ENCODE peak calls at places on chromosome 16, in ten cellular contexts. C, F, V, W, R, M, G, E, H and N are unnamed samples. For H3K9me3, the result is how much of the 10 kb centered on the place peaks cover.

GRCh38 chr16:88301886-88302285 is 80.9 kb upstream of the ZNF469 start:
- DNase-seq in C (no peak), F (no peak), V (no peak), W (no peak), R (no peak), M (no peak), G (no peak), E (no peak), H (no peak), N (no peak)

GRCh38 chr16:13038591-13038990 is 137.2 kb downstream of the SHISA9 start:
- DNase-seq in C (no peak), F (no peak), V (no peak), W (no peak), R (no peak), M (no peak), G (no peak), E (no peak), H (no peak), N (no peak)

GRCh38 chr16:25184771-25185170 is 32.0 kb upstream of the AQP8 start:
- DNase-seq in C (no peak), F (no peak), V (no peak), W (no peak), R (no peak), M (no peak), G (no peak), E (no peak), H (no peak), N (no peak)

GRCh38 chr16:82660078-82660645 is 33.4 kb downstream of the CDH13 start:
- DNase-seq in C (no peak), F (no peak), V (no peak), W (no peak), R (no peak), M (no peak), G (no peak), E (no peak), H (no peak), N (no peak)

GRCh38 chr16:65783709-65784474 is 582.6 kb upstream of the CDH5 start:
- DNase-seq in C (no peak), F (no peak), V (peak), W (no peak), R (no peak), M (no peak), G (no peak), E (no peak), H (no peak), N (no peak)

GRCh38 chr16:84294196-84295142 is at the start of gene WFDC1:
- DNase-seq in C (no peak), F (no peak), V (no peak), W (no peak), R (peak), M (peak), G (no peak), E (no peak), H (no peak), N (no peak)

GRCh38 chr16:57134982-57135381 is 42.6 kb downstream of the CPNE2 start:
- DNase-seq in C (no peak), F (no peak), V (no peak), W (peak), R (no peak), M (no peak), G (no peak), E (no peak), H (no peak), N (no peak)

GRCh38 chr16:66391726-66392670 is 25.5 kb downstream of the CDH5 start:
- DNase-seq in C (no peak), F (no peak), V (no peak), W (no peak), R (no peak), M (no peak), G (no peak), E (no peak), H (no peak), N (no peak)

GRCh38 chr16:23131841-23132576 is 17.2 kb downstream of the USP31 start:
- DNase-seq in C (no peak), F (no peak), V (peak), W (no peak), R (no peak), M (no peak), G (no peak), E (no peak), H (no peak), N (no peak)

GRCh38 chr16:53744449-53744848 is 40.5 kb downstream of the FTO start:
- DNase-seq in C (no peak), F (no peak), V (no peak), W (no peak), R (no peak), M (no peak), G (no peak), E (no peak), H (peak), N (no peak)

GRCh38 chr16:5056347-5056746 is 9.4 kb downstream of the C16orf89 start:
- DNase-seq in C (no peak), F (peak), V (peak), W (peak), R (no peak), M (peak), G (peak), E (no peak), H (peak), N (no peak)

GRCh38 chr16:56631832-56632159 is 663 bp upstream of the MT1M start:
- DNase-seq in C (no peak), F (no peak), V (no peak), W (no peak), R (no peak), M (no peak), G (no peak), E (no peak), H (no peak), N (no peak)

GRCh38 chr16:52469775-52470174 is 77.2 kb downstream of the TOX3 start:
- DNase-seq in C (no peak), F (no peak), V (no peak), W (no peak), R (no peak), M (peak), G (no peak), E (no peak), H (peak), N (no peak)

GRCh38 chr16:72536673-72537435 is 364.9 kb upstream of the PMFBP1 start:
- DNase-seq in C (no peak), F (no peak), V (no peak), W (no peak), R (no peak), M (no peak), G (no peak), E (no peak), H (no peak), N (no peak)

GRCh38 chr16:46901709-46902108 is 17.5 kb downstream of the GPT2 start:
- DNase-seq in C (no peak), F (no peak), V (no peak), W (no peak), R (no peak), M (no peak), G (no peak), E (no peak), H (no peak), N (no peak)

GRCh38 chr16:56481468-56482112 is 30.2 kb downstream of the OGFOD1 start:
- DNase-seq in C (no peak), F (no peak), V (no peak), W (no peak), R (no peak), M (no peak), G (no peak), E (no peak), H (no peak), N (no peak)

GRCh38 chr16:67490330-67491096 is 7.2 kb upstream of the AGRP start:
- DNase-seq in C (no peak), F (no peak), V (no peak), W (no peak), R (no peak), M (no peak), G (no peak), E (no peak), H (no peak), N (no peak)

GRCh38 chr16:30957456-30958163 is at the start of gene SETD1A:
- DNase-seq in C (peak), F (peak), V (peak), W (peak), R (peak), M (peak), G (peak), E (peak), H (peak), N (peak)

GRCh38 chr16:65176603-65177002 is 54.7 kb upstream of the CDH11 start:
- DNase-seq in C (no peak), F (no peak), V (no peak), W (peak), R (peak), M (no peak), G (no peak), E (no peak), H (no peak), N (no peak)

GRCh38 chr16:21684199-21684598 is 20.4 kb downstream of the OTOA start:
- DNase-seq in C (peak), F (no peak), V (no peak), W (peak), R (no peak), M (no peak), G (peak), E (no peak), H (peak), N (no peak)

GRCh38 chr16:4060823-4061222 is 55.4 kb downstream of the ADCY9 start:
- DNase-seq in C (no peak), F (no peak), V (no peak), W (no peak), R (no peak), M (no peak), G (no peak), E (no peak), H (no peak), N (no peak)

GRCh38 chr16:51982715-51983680 is 563.9 kb downstream of the TOX3 start:
- DNase-seq in C (peak), F (peak), V (peak), W (peak), R (no peak), M (no peak), G (peak), E (no peak), H (peak), N (no peak)

GRCh38 chr16:65660390-65660789 is 538.5 kb upstream of the CDH11 start:
- DNase-seq in C (no peak), F (no peak), V (no peak), W (no peak), R (no peak), M (no peak), G (no peak), E (no peak), H (no peak), N (no peak)

GRCh38 chr16:8648867-8649266 is 25.6 kb upstream of the ABAT start:
- DNase-seq in C (no peak), F (no peak), V (no peak), W (no peak), R (no peak), M (no peak), G (no peak), E (no peak), H (no peak), N (no peak)
- TF ChIP-seq POLR2AphosphoS5 in C (no peak), F (no peak), V (no peak), W (no peak), R (no peak), M (no peak), G (no peak), E (no peak), H (no peak), N (no peak)

GRCh38 chr16:35862242-35862641 is 2402.8 kb downstream of the TP53TG3F start:
- DNase-seq in C (no peak), F (no peak), V (no peak), W (no peak), R (no peak), M (no peak), G (no peak), E (no peak), H (no peak), N (no peak)
- H3K9me3 ChIP-seq in C (under half), F (under half), V (under half), W (under half), R (under half), M (under half), G (under half), E (under half), H (half or more), N (under half)

DNA sequence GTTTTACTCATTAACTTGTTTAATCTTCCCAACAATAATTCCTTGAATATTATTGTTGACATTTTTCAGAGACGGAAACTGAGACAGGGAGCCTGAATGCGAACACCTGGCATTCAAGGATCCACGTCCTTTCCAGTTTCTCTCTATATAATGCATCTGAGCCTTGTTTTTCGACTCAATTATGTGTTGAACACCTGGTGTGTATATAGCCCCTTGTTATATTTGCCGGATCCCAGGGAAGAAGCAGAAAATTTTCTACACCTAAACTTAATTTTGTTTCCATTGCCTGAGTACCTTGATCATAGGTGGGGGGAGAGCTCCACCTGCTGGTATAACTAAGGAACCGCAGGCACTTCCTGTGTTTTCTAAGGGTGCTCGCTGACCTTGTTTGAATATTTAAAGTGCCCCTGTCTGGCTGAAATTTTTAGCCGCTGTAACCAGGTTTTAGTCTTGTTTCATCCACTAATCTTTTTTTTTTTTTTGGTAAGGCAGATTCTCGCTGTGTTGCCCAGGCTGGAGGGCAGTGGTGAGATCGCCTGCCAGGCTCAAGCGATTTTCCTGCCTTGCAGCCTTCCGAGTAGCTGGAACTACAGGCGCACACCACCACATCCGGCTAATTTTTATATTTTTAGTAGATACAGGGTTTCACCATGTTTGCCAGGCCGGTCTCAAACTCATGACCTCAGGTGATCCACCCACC is 6.6 kb upstream of the NUBP1 start:
- DNase-seq in C (peak), F (peak), V (peak), W (peak), R (no peak), M (peak), G (peak), E (no peak), H (peak), N (peak)
- TF ChIP-seq POLR2AphosphoS5 in C (peak), F (peak), V (no peak), W (no peak), R (no peak), M (no peak), G (no peak), E (no peak), H (no peak), N (no peak)

GRCh38 chr16:35386619-35387018 is 1927.2 kb downstream of the TP53TG3F start:
- DNase-seq in C (no peak), F (no peak), V (no peak), W (no peak), R (no peak), M (no peak), G (no peak), E (no peak), H (no peak), N (no peak)
- H3K9me3 ChIP-seq in C (under half), F (under half), V (under half), W (under half), R (under half), M (under half), G (under half), E (under half), H (under half), N (under half)

GRCh38 chr16:70523621-70524405 is at the start of gene SF3B3:
- DNase-seq in C (peak), F (peak), V (peak), W (peak), R (peak), M (peak), G (peak), E (peak), H (peak), N (peak)
- TF ChIP-seq POLR2AphosphoS5 in C (peak), F (peak), V (peak), W (peak), R (peak), M (peak), G (peak), E (peak), H (peak), N (peak)

GRCh38 chr16:1651055-1651454 is 27.0 kb upstream of the JPT2 start:
- DNase-seq in C (no peak), F (no peak), V (no peak), W (no peak), R (no peak), M (no peak), G (no peak), E (no peak), H (no peak), N (no peak)
- H3K9me3 ChIP-seq in C (under half), F (under half), V (under half), W (under half), R (under half), M (under half), G (under half), E (under half), H (under half), N (under half)

DNA sequence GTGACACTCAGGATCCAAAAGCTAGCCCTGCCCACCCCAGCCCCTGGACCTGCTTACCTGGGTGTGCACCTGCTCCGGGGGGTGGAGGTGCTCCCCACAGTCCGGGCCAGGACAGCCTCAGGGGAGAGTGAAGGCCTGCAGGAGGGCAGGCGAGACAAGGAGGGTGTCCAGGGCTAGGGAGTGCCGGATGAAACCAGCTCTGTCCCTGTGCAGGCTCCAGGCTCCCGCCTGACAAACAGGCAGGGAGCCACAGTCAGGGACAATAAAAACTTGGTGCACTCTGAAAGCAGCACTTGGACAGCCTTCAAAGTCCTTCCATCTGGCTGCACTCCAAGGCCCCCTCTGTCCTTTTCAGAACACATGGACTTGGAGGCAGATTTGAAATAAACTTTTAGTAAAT is 3.9 kb downstream of the PAQR4 start:
- DNase-seq in C (peak), F (no peak), V (no peak), W (no peak), R (no peak), M (no peak), G (no peak), E (no peak), H (no peak), N (no peak)
- TF ChIP-seq POLR2AphosphoS5 in C (peak), F (no peak), V (no peak), W (no peak), R (no peak), M (no peak), G (peak), E (no peak), H (no peak), N (no peak)

GRCh38 chr16:35724551-35724950 is 2265.1 kb downstream of the TP53TG3F start:
- DNase-seq in C (no peak), F (no peak), V (no peak), W (no peak), R (no peak), M (no peak), G (no peak), E (no peak), H (no peak), N (peak)
- H3K9me3 ChIP-seq in C (under half), F (under half), V (under half), W (under half), R (under half), M (under half), G (under half), E (under half), H (half or more), N (under half)

DNA sequence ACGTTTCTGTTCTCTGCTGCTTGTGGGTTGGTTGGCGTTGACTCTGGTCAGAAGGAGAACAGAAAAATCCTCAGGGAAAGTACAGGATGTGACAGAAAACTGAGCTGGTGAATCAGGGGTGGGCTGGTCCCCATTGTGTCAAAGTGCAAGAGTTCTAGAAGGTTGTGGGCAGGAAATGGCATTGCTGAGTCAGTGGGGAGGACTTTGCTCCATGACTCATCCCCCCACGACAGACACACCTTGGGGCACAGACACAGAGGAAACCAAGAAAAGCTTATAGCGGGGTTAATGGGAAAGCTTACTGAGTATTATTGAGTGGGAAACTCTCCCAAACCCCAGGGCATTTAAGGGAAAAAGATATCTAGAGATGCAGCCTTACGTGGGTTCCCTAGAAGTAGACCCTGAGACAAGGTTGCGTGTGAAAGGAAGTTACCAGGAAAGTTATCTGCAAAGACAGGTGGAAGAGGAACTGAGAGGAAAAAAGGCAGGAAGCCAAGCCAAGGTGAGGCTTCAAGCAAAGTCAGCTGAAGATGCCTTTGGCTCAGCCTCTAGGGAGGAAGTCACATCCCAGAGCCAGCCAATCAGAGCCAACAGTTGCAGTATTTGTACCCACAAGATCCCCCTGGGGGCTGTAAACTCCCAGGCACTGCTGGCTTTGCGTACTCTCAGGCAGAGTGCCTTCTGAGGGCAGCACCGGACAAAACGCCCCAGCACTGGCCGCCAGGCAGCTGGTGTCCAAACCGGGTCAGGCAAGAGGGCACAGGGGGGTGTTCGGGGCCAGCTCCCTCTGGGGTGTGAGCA is 86.4 kb downstream of the FOXL1 start:
- DNase-seq in C (no peak), F (peak), V (peak), W (peak), R (no peak), M (no peak), G (peak), E (no peak), H (peak), N (no peak)
- TF ChIP-seq POLR2AphosphoS5 in C (no peak), F (peak), V (peak), W (no peak), R (no peak), M (no peak), G (no peak), E (no peak), H (no peak), N (no peak)

GRCh38 chr16:35405547-35405946 is 1946.1 kb downstream of the TP53TG3F start:
- DNase-seq in C (no peak), F (no peak), V (no peak), W (no peak), R (no peak), M (no peak), G (no peak), E (no peak), H (no peak), N (no peak)
- H3K9me3 ChIP-seq in C (under half), F (under half), V (under half), W (under half), R (under half), M (under half), G (under half), E (under half), H (half or more), N (under half)